ENCODE peak calls at places on chromosomes 16 and 17, in six cellular contexts. One of them, this sample, is unnamed.

GRCh38 chr16:50155925-50156324 is 2.8 kb downstream of the TENT4B start:
- DNase-seq in SK-N-SH: no peak
- DNase-seq in H1: no peak
- DNase-seq in K562: no peak
- DNase-seq in HepG2: no peak
- DNase-seq in GM12878: no peak
- DNase-seq in this sample: no peak

GRCh38 chr16:62602790-62603189 is 566.6 kb upstream of the CDH8 start:
- DNase-seq in SK-N-SH: peak; percentile 12
- DNase-seq in K562: no peak
- DNase-seq in GM12878: no peak
- DNase-seq in HepG2: no peak
- DNase-seq in H1: no peak
- DNase-seq in this sample: no peak

GRCh38 chr16:1533443-1533951 is at the start of gene TMEM204:
- DNase-seq in H1: no peak
- DNase-seq in GM12878: no peak
- DNase-seq in HepG2: no peak
- DNase-seq in SK-N-SH: peak; percentile 72
- DNase-seq in K562: no peak
- DNase-seq in this sample: no peak

GRCh38 chr17:80795737-80796136 is 195.9 kb upstream of the CHMP6 start:
- DNase-seq in SK-N-SH: peak; percentile 93
- DNase-seq in HepG2: no peak
- DNase-seq in GM12878: no peak
- DNase-seq in K562: no peak
- DNase-seq in H1: no peak
- DNase-seq in this sample: no peak

GRCh38 chr17:45973099-45973838 is 25.8 kb upstream of the STH start:
- DNase-seq in HepG2: no peak
- DNase-seq in H1: no peak
- DNase-seq in GM12878: no peak
- DNase-seq in K562: no peak
- DNase-seq in SK-N-SH: no peak
- DNase-seq in this sample: no peak

GRCh38 chr16:66365588-66365987 is 903 bp upstream of the CDH5 start:
- DNase-seq in SK-N-SH: no peak
- DNase-seq in HepG2: no peak
- DNase-seq in H1: no peak
- DNase-seq in GM12878: no peak
- DNase-seq in K562: no peak
- DNase-seq in this sample: no peak

GRCh38 chr17:61775364-61775763 is 88.0 kb downstream of the BRIP1 start:
- DNase-seq in H1: no peak
- DNase-seq in SK-N-SH: no peak
- DNase-seq in K562: no peak
- DNase-seq in HepG2: no peak
- DNase-seq in GM12878: no peak
- DNase-seq in this sample: no peak

GRCh38 chr17:4485676-4486646 is 12.7 kb upstream of the SPNS2 start:
- DNase-seq in HepG2: no peak
- DNase-seq in H1: no peak
- DNase-seq in K562: no peak
- DNase-seq in SK-N-SH: peak; percentile 65
- DNase-seq in GM12878: no peak
- DNase-seq in this sample: no peak

GRCh38 chr16:57704011-57704904 is 9.7 kb downstream of the DRC7 start:
- DNase-seq in SK-N-SH: no peak
- DNase-seq in K562: no peak
- DNase-seq in GM12878: no peak
- DNase-seq in HepG2: peak; percentile 92
- DNase-seq in H1: no peak
- DNase-seq in this sample: no peak

GRCh38 chr17:13415877-13416416 is 185.8 kb downstream of the HS3ST3A1 start:
- DNase-seq in H1: no peak
- DNase-seq in SK-N-SH: peak; percentile 74
- DNase-seq in K562: peak; percentile 10
- DNase-seq in GM12878: no peak
- DNase-seq in HepG2: peak; percentile 84
- DNase-seq in this sample: no peak

GRCh38 chr16:64089697-64090096 is 1032.2 kb downstream of the CDH11 start:
- DNase-seq in K562: no peak
- DNase-seq in HepG2: peak; percentile 50
- DNase-seq in GM12878: no peak
- DNase-seq in SK-N-SH: peak; percentile 13
- DNase-seq in H1: no peak
- DNase-seq in this sample: no peak

GRCh38 chr16:67213197-67214019 is 13.5 kb upstream of the TMEM208 start:
- DNase-seq in HepG2: no peak
- DNase-seq in H1: no peak
- DNase-seq in SK-N-SH: no peak
- DNase-seq in GM12878: no peak
- DNase-seq in K562: no peak
- DNase-seq in this sample: no peak

GRCh38 chr17:45146166-45146565 is 2.1 kb upstream of the HEXIM1 start:
- DNase-seq in K562: no peak
- DNase-seq in GM12878: no peak
- DNase-seq in HepG2: no peak
- DNase-seq in SK-N-SH: no peak
- DNase-seq in H1: no peak
- DNase-seq in this sample: no peak

GRCh38 chr16:85851034-85851780 is 47.8 kb upstream of the IRF8 start:
- DNase-seq in GM12878: no peak
- DNase-seq in HepG2: no peak
- DNase-seq in SK-N-SH: no peak
- DNase-seq in H1: no peak
- DNase-seq in K562: no peak
- DNase-seq in this sample: no peak

GRCh38 chr16:2708955-2709587 is 11.0 kb downstream of the PRSS27 start:
- DNase-seq in K562: no peak
- DNase-seq in H1: no peak
- DNase-seq in HepG2: no peak
- DNase-seq in SK-N-SH: no peak
- DNase-seq in GM12878: no peak
- DNase-seq in this sample: no peak

GRCh38 chr16:73231969-73232554 is 184.1 kb upstream of the ZFHX3 start:
- DNase-seq in K562: no peak
- DNase-seq in GM12878: no peak
- DNase-seq in HepG2: no peak
- DNase-seq in SK-N-SH: peak; percentile 23
- DNase-seq in H1: no peak
- DNase-seq in this sample: no peak

GRCh38 chr16:48526058-48526957 is 83.7 kb downstream of the N4BP1 start:
- DNase-seq in H1: peak; percentile 50
- DNase-seq in K562: no peak
- DNase-seq in SK-N-SH: no peak
- DNase-seq in GM12878: peak; percentile 40
- DNase-seq in HepG2: peak; percentile 85
- DNase-seq in this sample: peak; percentile 17

GRCh38 chr16:17983847-17984639 is 352.5 kb downstream of the NPIPA8 start:
- DNase-seq in H1: no peak
- DNase-seq in SK-N-SH: no peak
- DNase-seq in HepG2: no peak
- DNase-seq in GM12878: no peak
- DNase-seq in K562: no peak
- DNase-seq in this sample: no peak

GRCh38 chr17:63364387-63364786 is 81.7 kb downstream of the CYB561 start:
- DNase-seq in K562: no peak
- DNase-seq in GM12878: no peak
- DNase-seq in H1: no peak
- DNase-seq in HepG2: no peak
- DNase-seq in SK-N-SH: no peak
- DNase-seq in this sample: no peak

GRCh38 chr16:8936421-8936820 is 27.3 kb downstream of the USP7 start:
- DNase-seq in SK-N-SH: peak; percentile 68
- DNase-seq in GM12878: no peak
- DNase-seq in H1: peak; percentile 39
- DNase-seq in K562: peak; percentile 59
- DNase-seq in HepG2: peak; percentile 70
- DNase-seq in this sample: no peak

GRCh38 chr16:72530434-72530833 is 358.5 kb upstream of the PMFBP1 start:
- DNase-seq in SK-N-SH: no peak
- DNase-seq in HepG2: no peak
- DNase-seq in GM12878: no peak
- DNase-seq in H1: no peak
- DNase-seq in K562: no peak
- DNase-seq in this sample: peak; percentile 2

GRCh38 chr17:18955009-18955408 is 3.0 kb downstream of the SLC5A10 start:
- DNase-seq in GM12878: no peak
- DNase-seq in HepG2: no peak
- DNase-seq in H1: no peak
- DNase-seq in K562: no peak
- DNase-seq in SK-N-SH: no peak
- DNase-seq in this sample: no peak

GRCh38 chr17:49278076-49278475 is 47.5 kb upstream of the PHOSPHO1 start:
- DNase-seq in K562: no peak
- DNase-seq in HepG2: no peak
- DNase-seq in H1: no peak
- DNase-seq in SK-N-SH: no peak
- DNase-seq in GM12878: no peak
- DNase-seq in this sample: no peak

GRCh38 chr17:47797797-47798196 is 23.8 kb downstream of the OSBPL7 start:
- DNase-seq in K562: no peak
- DNase-seq in GM12878: no peak
- DNase-seq in H1: no peak
- DNase-seq in HepG2: no peak
- DNase-seq in SK-N-SH: no peak
- DNase-seq in this sample: no peak

GRCh38 chr17:30964878-30965277 is 6.0 kb upstream of the RNF135 start:
- DNase-seq in H1: no peak
- DNase-seq in K562: no peak
- DNase-seq in SK-N-SH: no peak
- DNase-seq in HepG2: no peak
- DNase-seq in GM12878: no peak
- DNase-seq in this sample: no peak

GRCh38 chr16:78045865-78046581 is 23.7 kb downstream of the CLEC3A start:
- DNase-seq in H1: peak; percentile 73
- DNase-seq in GM12878: no peak
- DNase-seq in SK-N-SH: peak; percentile 16
- DNase-seq in HepG2: peak; percentile 59
- DNase-seq in K562: peak; percentile 59
- DNase-seq in this sample: no peak
- TF ChIP-seq GABPA in H1: peak; percentile 66
- TF ChIP-seq GABPA in GM12878: no peak
- TF ChIP-seq GABPA in SK-N-SH: no peak
- TF ChIP-seq GABPA in HepG2: no peak
- TF ChIP-seq GABPA in K562: no peak
- TF ChIP-seq GABPA in this sample: no peak

GRCh38 chr17:5793899-5794298 is 209.6 kb upstream of the NLRP1 start:
- DNase-seq in SK-N-SH: no peak
- DNase-seq in K562: no peak
- DNase-seq in GM12878: no peak
- DNase-seq in H1: peak; percentile 36
- DNase-seq in HepG2: no peak
- DNase-seq in this sample: no peak
- TF ChIP-seq GABPA in SK-N-SH: no peak
- TF ChIP-seq GABPA in K562: no peak
- TF ChIP-seq GABPA in GM12878: no peak
- TF ChIP-seq GABPA in H1: no peak
- TF ChIP-seq GABPA in HepG2: no peak
- TF ChIP-seq GABPA in this sample: no peak

GRCh38 chr16:19781196-19781595 is 63.1 kb downstream of the IQCK start:
- DNase-seq in HepG2: no peak
- DNase-seq in K562: no peak
- DNase-seq in SK-N-SH: no peak
- DNase-seq in GM12878: no peak
- DNase-seq in H1: no peak
- DNase-seq in this sample: no peak
- TF ChIP-seq GABPA in HepG2: no peak
- TF ChIP-seq GABPA in K562: no peak
- TF ChIP-seq GABPA in SK-N-SH: no peak
- TF ChIP-seq GABPA in GM12878: no peak
- TF ChIP-seq GABPA in H1: no peak
- TF ChIP-seq GABPA in this sample: no peak

DNA sequence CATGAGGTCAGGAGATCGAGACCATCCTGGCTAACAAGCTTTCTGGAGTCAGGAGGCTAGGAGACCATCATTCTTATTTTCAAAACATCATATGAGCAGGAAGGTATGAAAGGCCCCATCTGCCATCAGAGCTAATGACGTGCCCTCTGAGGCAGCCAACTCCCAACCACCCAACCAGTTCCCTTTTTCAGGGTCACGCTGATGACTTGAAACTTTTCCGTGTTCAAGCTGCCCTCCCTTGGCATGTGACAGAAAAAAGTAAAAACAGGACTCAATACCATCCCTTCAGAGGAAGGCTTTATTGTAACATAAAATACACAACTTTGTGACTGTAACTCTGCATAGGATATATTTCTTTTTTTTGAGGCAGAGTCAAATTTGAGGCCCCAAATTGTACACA is 4.6 kb upstream of the GHDC start:
- DNase-seq in H1: no peak
- DNase-seq in GM12878: no peak
- DNase-seq in SK-N-SH: no peak
- DNase-seq in HepG2: no peak
- DNase-seq in K562: no peak
- DNase-seq in this sample: peak; percentile 48
- TF ChIP-seq GABPA in H1: no peak
- TF ChIP-seq GABPA in GM12878: no peak
- TF ChIP-seq GABPA in SK-N-SH: no peak
- TF ChIP-seq GABPA in HepG2: no peak
- TF ChIP-seq GABPA in K562: no peak
- TF ChIP-seq GABPA in this sample: no peak

GRCh38 chr16:54425068-54425467 is 138.5 kb upstream of the IRX3 start:
- DNase-seq in H1: no peak
- DNase-seq in SK-N-SH: no peak
- DNase-seq in K562: no peak
- DNase-seq in GM12878: no peak
- DNase-seq in HepG2: no peak
- DNase-seq in this sample: no peak

GRCh38 chr16:54422159-54422558 is 135.6 kb upstream of the IRX3 start:
- DNase-seq in K562: no peak
- DNase-seq in SK-N-SH: no peak
- DNase-seq in HepG2: no peak
- DNase-seq in GM12878: no peak
- DNase-seq in H1: no peak
- DNase-seq in this sample: no peak

GRCh38 chr16:54421220-54421619 is 134.6 kb upstream of the IRX3 start:
- DNase-seq in K562: no peak
- DNase-seq in H1: no peak
- DNase-seq in SK-N-SH: no peak
- DNase-seq in GM12878: no peak
- DNase-seq in HepG2: no peak
- DNase-seq in this sample: no peak

GRCh38 chr16:54424043-54424451 is 137.5 kb upstream of the IRX3 start:
- DNase-seq in K562: no peak
- DNase-seq in HepG2: no peak
- DNase-seq in GM12878: no peak
- DNase-seq in H1: no peak
- DNase-seq in SK-N-SH: no peak
- DNase-seq in this sample: no peak

GRCh38 chr16:54422569-54422978 is 136.0 kb upstream of the IRX3 start:
- DNase-seq in HepG2: no peak
- DNase-seq in H1: no peak
- DNase-seq in SK-N-SH: no peak
- DNase-seq in K562: no peak
- DNase-seq in GM12878: no peak
- DNase-seq in this sample: no peak
- TF ChIP-seq GABPA in HepG2: no peak
- TF ChIP-seq GABPA in H1: no peak
- TF ChIP-seq GABPA in SK-N-SH: no peak
- TF ChIP-seq GABPA in K562: no peak
- TF ChIP-seq GABPA in GM12878: no peak
- TF ChIP-seq GABPA in this sample: no peak

GRCh38 chr17:38749222-38750043 is 1.3 kb upstream of the PCGF2 start:
- DNase-seq in SK-N-SH: peak; percentile 65
- DNase-seq in GM12878: no peak
- DNase-seq in K562: peak; percentile 65
- DNase-seq in HepG2: peak; percentile 89
- DNase-seq in H1: no peak
- DNase-seq in this sample: peak; percentile 66
- TF ChIP-seq GABPA in SK-N-SH: peak; percentile 74
- TF ChIP-seq GABPA in GM12878: no peak
- TF ChIP-seq GABPA in K562: peak; percentile 82
- TF ChIP-seq GABPA in HepG2: peak; percentile 75
- TF ChIP-seq GABPA in H1: peak; percentile 79
- TF ChIP-seq GABPA in this sample: no peak